ENCODE peak calls at places on chromosomes 16 and 17, in four cellular contexts. Z is HFF-Myc, A is body of pancreas, C is right atrium auricular region. Y is an unnamed sample.

GRCh38 chr16:29310852-29311314 is 95.6 kb downstream of the NPIPB11 start:
- DNase-seq in Z (no peak), A (peak; percentile 89), C (no peak), Y (no peak)

GRCh38 chr16:67185003-67185865 is 1.5 kb upstream of the MATCAP1 start:
- DNase-seq in Z (peak; percentile 71), A (peak; percentile 95), C (peak; percentile 93), Y (peak; percentile 98)

GRCh38 chr16:71698491-71698890 is 26.0 kb downstream of the PHLPP2 start:
- DNase-seq in Z (no peak), A (no peak), C (no peak), Y (no peak)

GRCh38 chr17:50963139-50963538 is 97.0 kb upstream of the TOB1 start:
- DNase-seq in Z (no peak), A (no peak), C (no peak), Y (no peak)

GRCh38 chr17:47713980-47714689 is 18.9 kb upstream of the TBX21 start:
- DNase-seq in Z (no peak), A (no peak), C (no peak), Y (no peak)

GRCh38 chr16:15879255-15879804 is 9.1 kb downstream of the CEP20 start:
- DNase-seq in Z (peak; percentile 25), A (no peak), C (no peak), Y (no peak)

GRCh38 chr16:1961651-1962067 is 2.3 kb downstream of the NDUFB10 start:
- DNase-seq in Z (no peak), A (no peak), C (no peak), Y (no peak)

GRCh38 chr16:4298761-4299522 is 16.9 kb upstream of the GLIS2 start:
- DNase-seq in Z (peak; percentile 94), A (peak; percentile 39), C (peak; percentile 84), Y (peak; percentile 97)

GRCh38 chr17:73210002-73210678 is 17.3 kb downstream of the COG1 start:
- DNase-seq in Z (no peak), A (no peak), C (no peak), Y (no peak)

GRCh38 chr16:19375561-19376158 is 42.0 kb upstream of the TMC5 start:
- DNase-seq in Z (peak; percentile 14), A (peak; percentile 54), C (no peak), Y (peak; percentile 60)

GRCh38 chr16:87801679-87802300 is 36.0 kb upstream of the KLHDC4 start:
- DNase-seq in Z (no peak), A (no peak), C (no peak), Y (no peak)

GRCh38 chr16:87635541-87636049 is 33.3 kb downstream of the JPH3 start:
- DNase-seq in Z (no peak), A (peak; percentile 64), C (no peak), Y (peak; percentile 84)

GRCh38 chr16:58280846-58281301 is 14.0 kb downstream of the PRSS54 start:
- DNase-seq in Z (no peak), A (no peak), C (no peak), Y (peak; percentile 21)

GRCh38 chr16:1392826-1393225 is 21.7 kb downstream of the UNKL start:
- DNase-seq in Z (no peak), A (no peak), C (no peak), Y (no peak)

GRCh38 chr16:24538756-24539294 is 541 bp upstream of the RBBP6 start:
- DNase-seq in Z (peak; percentile 60), A (peak; percentile 75), C (peak; percentile 70), Y (no peak)

GRCh38 chr17:47615766-47616424 is 33.8 kb upstream of the KPNB1 start:
- DNase-seq in Z (no peak), A (no peak), C (no peak), Y (no peak)

GRCh38 chr16:57627184-57627871 is 1.1 kb upstream of the ADGRG1 start:
- DNase-seq in Z (peak; percentile 25), A (no peak), C (no peak), Y (peak; percentile 36)

GRCh38 chr16:3020247-3020603 is at the start of gene TNFRSF12A:
- DNase-seq in Z (peak; percentile 9), A (peak; percentile 90), C (peak; percentile 86), Y (peak; percentile 90)

GRCh38 chr17:50514936-50515702 is 6.9 kb downstream of the MYCBPAP start:
- DNase-seq in Z (no peak), A (peak; percentile 68), C (no peak), Y (no peak)

GRCh38 chr17:57727776-57728175 is 17.3 kb downstream of the CCDC182 start:
- DNase-seq in Z (no peak), A (no peak), C (no peak), Y (no peak)
- TF ChIP-seq CTCF in Z (no peak), A (no peak), C (no peak), Y (no peak)

DNA sequence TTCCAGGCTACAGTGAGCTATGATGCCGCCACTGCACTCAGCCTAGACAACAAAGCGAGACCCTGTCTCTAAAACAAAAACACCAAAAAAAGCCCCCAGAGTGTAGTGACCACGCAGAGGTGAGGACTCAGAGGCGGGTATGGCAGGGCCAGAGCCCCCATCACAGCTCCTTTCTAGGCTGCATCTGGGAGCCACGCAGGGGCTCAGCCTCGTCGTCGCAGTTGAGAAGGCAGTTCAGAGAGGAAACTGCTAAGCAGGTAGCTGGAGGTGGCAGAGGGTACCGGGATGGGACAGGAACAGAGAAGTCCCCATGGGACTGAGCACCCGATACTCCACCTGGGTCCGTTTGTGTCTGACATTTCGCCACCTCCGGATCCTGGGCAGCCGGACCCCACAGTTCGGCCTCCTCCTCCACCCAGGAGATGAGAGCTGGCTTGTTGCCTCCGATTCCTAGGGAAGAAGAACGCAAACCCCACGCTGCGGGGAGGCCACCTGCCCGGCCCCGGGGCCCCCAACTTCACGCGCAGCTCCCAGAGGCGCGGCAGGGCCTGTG is 701 bp downstream of the ZNF764 start:
- DNase-seq in Z (no peak), A (no peak), C (no peak), Y (no peak)
- TF ChIP-seq CTCF in Z (no peak), A (no peak), C (peak; percentile 15), Y (no peak)

DNA sequence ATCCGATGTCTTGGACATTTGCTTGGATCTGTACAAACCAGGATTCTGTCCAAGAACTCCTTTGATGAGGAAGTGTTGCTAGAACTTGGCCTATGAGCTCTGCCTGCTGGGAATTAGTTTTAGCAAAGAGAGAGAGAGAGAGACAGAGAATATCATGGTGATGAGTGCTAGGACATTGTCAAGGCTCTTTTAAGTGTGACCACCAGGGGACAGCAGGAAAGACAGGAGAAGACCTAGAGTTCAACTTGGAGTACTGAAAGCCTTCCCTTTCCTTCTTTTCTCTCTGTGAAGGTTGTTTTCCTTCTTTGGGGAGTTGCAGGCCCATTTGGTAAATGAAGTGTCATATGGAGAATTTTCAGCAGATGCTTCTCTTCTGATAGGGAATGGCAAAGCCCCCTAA is 389.2 kb upstream of the HSBP1 start:
- DNase-seq in Z (no peak), A (no peak), C (no peak), Y (no peak)
- TF ChIP-seq CTCF in Z (peak; percentile 20), A (no peak), C (no peak), Y (no peak)

GRCh38 chr16:35102780-35103403 is 1643.5 kb downstream of the TP53TG3F start:
- DNase-seq in Z (no peak), A (no peak), C (no peak), Y (no peak)
- TF ChIP-seq CTCF in Z (peak; percentile 32), A (no peak), C (peak; percentile 34), Y (no peak)

GRCh38 chr17:61393550-61393903 is 6.1 kb upstream of the TBX2 start:
- DNase-seq in Z (no peak), A (no peak), C (no peak), Y (peak; percentile 41)
- TF ChIP-seq CTCF in Z (peak; percentile 32), A (no peak), C (no peak), Y (no peak)

GRCh38 chr16:21684199-21684598 is 20.4 kb downstream of the OTOA start:
- DNase-seq in Z (no peak), A (peak; percentile 20), C (no peak), Y (peak; percentile 51)
- TF ChIP-seq CTCF in Z (peak; percentile 66), A (no peak), C (no peak), Y (peak; percentile 77)

GRCh38 chr17:72171703-72172670 is 51.2 kb downstream of the SOX9 start:
- DNase-seq in Z (no peak), A (no peak), C (no peak), Y (no peak)

GRCh38 chr17:72175263-72175662 is 54.4 kb downstream of the SOX9 start:
- DNase-seq in Z (no peak), A (no peak), C (no peak), Y (no peak)

GRCh38 chr17:72176516-72176851 is 55.7 kb downstream of the SOX9 start:
- DNase-seq in Z (no peak), A (no peak), C (no peak), Y (no peak)

GRCh38 chr17:72175787-72176515 is 55.1 kb downstream of the SOX9 start:
- DNase-seq in Z (no peak), A (peak; percentile 57), C (no peak), Y (no peak)

DNA sequence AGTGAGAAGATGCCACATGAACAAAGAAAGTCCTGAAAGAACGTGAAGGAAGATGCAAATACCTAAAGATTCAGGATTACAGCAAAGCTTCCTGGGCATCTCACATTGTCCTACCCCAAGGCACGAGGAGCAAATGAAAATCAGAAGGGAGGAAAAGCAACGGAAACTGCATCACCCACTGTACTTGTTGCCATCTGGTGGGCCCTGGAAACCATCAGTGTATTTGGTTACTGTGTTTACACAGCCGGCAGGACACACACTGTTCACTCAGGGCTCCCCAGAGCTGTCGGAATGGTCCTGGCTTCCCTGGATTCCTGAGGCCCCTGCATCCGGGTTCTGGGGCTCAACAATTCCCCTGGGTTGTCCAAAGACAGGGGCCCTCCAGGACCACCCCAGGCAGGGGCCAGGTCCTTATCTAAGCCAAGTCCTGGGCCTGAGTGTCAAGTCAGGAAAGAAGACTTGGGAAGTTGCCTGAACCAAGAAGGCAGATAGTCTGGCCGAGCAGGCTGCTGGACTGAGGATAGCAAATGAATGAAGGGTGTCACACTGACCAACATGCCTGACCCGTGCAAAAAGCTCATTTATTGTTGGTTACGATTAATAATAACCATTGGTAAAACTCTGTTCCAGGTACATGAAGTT is 52.8 kb downstream of the SOX9 start:
- DNase-seq in Z (no peak), A (peak; percentile 50), C (no peak), Y (no peak)
- TF ChIP-seq CTCF in Z (no peak), A (no peak), C (no peak), Y (no peak)